ENCODE peak calls at places on chromosomes 16 and 17, in seven cellular contexts. C, J, U, P, K, E and B are unnamed samples.
A peak's percentile ranks its signal among the peaks of the same experiment; 100 is the strongest.

GRCh38 chr17:78376161-78376560 is 2.3 kb upstream of the PGS1 start:
- DNase-seq in C (no peak), J (no peak), U (no peak), P (no peak), K (no peak), E (no peak), B (no peak)

GRCh38 chr17:30113213-30113612 is 3.4 kb upstream of the NSRP1 start:
- DNase-seq in C (no peak), J (no peak), U (no peak), P (no peak), K (no peak), E (no peak), B (no peak)

GRCh38 chr16:11058820-11059219 is 114.5 kb downstream of the CLEC16A start:
- DNase-seq in C (no peak), J (no peak), U (no peak), P (no peak), K (no peak), E (no peak), B (no peak)

GRCh38 chr16:10408824-10409381 is 23.0 kb downstream of the ATF7IP2 start:
- DNase-seq in C (no peak), J (no peak), U (no peak), P (peak; percentile 38), K (no peak), E (no peak), B (no peak)

GRCh38 chr16:88290850-88291830 is 91.6 kb upstream of the ZNF469 start:
- DNase-seq in C (no peak), J (no peak), U (peak; percentile 59), P (no peak), K (no peak), E (no peak), B (no peak)

GRCh38 chr16:2858245-2859025 is 465 bp upstream of the PRSS22 start:
- DNase-seq in C (no peak), J (no peak), U (peak; percentile 59), P (no peak), K (no peak), E (no peak), B (peak; percentile 69)

GRCh38 chr16:83530293-83530692 is 277.5 kb upstream of the HSBP1 start:
- DNase-seq in C (peak; percentile 29), J (no peak), U (no peak), P (no peak), K (peak; percentile 93), E (no peak), B (no peak)

GRCh38 chr16:57667526-57668258 is 414 bp upstream of the ADGRG3 start:
- DNase-seq in C (no peak), J (peak; percentile 40), U (no peak), P (peak; percentile 93), K (no peak), E (no peak), B (peak; percentile 94)

GRCh38 chr17:67492251-67492740 is 115.2 kb downstream of the PITPNC1 start:
- DNase-seq in C (no peak), J (no peak), U (no peak), P (no peak), K (no peak), E (no peak), B (no peak)

GRCh38 chr17:15289285-15290185 is 24.4 kb upstream of the PMP22 start:
- DNase-seq in C (no peak), J (no peak), U (no peak), P (peak; percentile 88), K (peak; percentile 64), E (no peak), B (no peak)

GRCh38 chr16:1338119-1338730 is 4.8 kb downstream of the BAIAP3 start:
- DNase-seq in C (no peak), J (no peak), U (no peak), P (no peak), K (no peak), E (peak; percentile 46), B (no peak)

GRCh38 chr16:81831722-81832126 is 52.6 kb downstream of the PLCG2 start:
- DNase-seq in C (no peak), J (peak; percentile 60), U (no peak), P (no peak), K (peak; percentile 19), E (no peak), B (peak; percentile 92)

GRCh38 chr17:31434404-31435050 is 43.1 kb downstream of the RAB11FIP4 start:
- DNase-seq in C (no peak), J (no peak), U (peak; percentile 59), P (no peak), K (no peak), E (no peak), B (no peak)

GRCh38 chr17:50199211-50199633 is 2.2 kb downstream of the COL1A1 start:
- DNase-seq in C (no peak), J (no peak), U (peak; percentile 56), P (peak; percentile 27), K (peak; percentile 68), E (no peak), B (no peak)

GRCh38 chr17:79933863-79934652 is 94.8 kb upstream of the CBX4 start:
- DNase-seq in C (no peak), J (no peak), U (peak; percentile 92), P (no peak), K (peak; percentile 23), E (no peak), B (peak; percentile 83)